ENCODE peak calls at places on chromosomes 5 and 9, in five cellular contexts. One of them, this sample, is unnamed.

GRCh38 chr5:116824751-116825438 is 250.3 kb upstream of the SEMA6A start:
- DNase-seq in sigmoid colon: no peak
- DNase-seq in astrocyte of the spinal cord: no peak
- DNase-seq in endodermal cell: no peak
- DNase-seq in WERI-Rb-1: no peak
- DNase-seq in this sample: no peak

GRCh38 chr5:1419476-1420210 is 25.6 kb downstream of the SLC6A3 start:
- DNase-seq in sigmoid colon: peak; percentile 32
- DNase-seq in astrocyte of the spinal cord: no peak
- DNase-seq in WERI-Rb-1: peak; percentile 3
- DNase-seq in endodermal cell: no peak
- DNase-seq in this sample: no peak

GRCh38 chr9:18907927-18908625 is 124.9 kb downstream of the SAXO1 start:
- DNase-seq in endodermal cell: peak; percentile 57
- DNase-seq in sigmoid colon: no peak
- DNase-seq in astrocyte of the spinal cord: no peak
- DNase-seq in WERI-Rb-1: no peak
- DNase-seq in this sample: no peak

GRCh38 chr9:110334183-110334582 is 3.5 kb downstream of the TXNDC8 start:
- DNase-seq in endodermal cell: no peak
- DNase-seq in sigmoid colon: no peak
- DNase-seq in astrocyte of the spinal cord: no peak
- DNase-seq in WERI-Rb-1: no peak
- DNase-seq in this sample: no peak

GRCh38 chr9:130696139-130696650 is 2.6 kb downstream of the EXOSC2 start:
- DNase-seq in WERI-Rb-1: peak; percentile 64
- DNase-seq in astrocyte of the spinal cord: no peak
- DNase-seq in sigmoid colon: no peak
- DNase-seq in endodermal cell: no peak
- DNase-seq in this sample: no peak

GRCh38 chr5:52840286-52841050 is 52.8 kb downstream of the ITGA1 start:
- DNase-seq in endodermal cell: no peak
- DNase-seq in sigmoid colon: no peak
- DNase-seq in astrocyte of the spinal cord: peak; percentile 93
- DNase-seq in WERI-Rb-1: no peak
- DNase-seq in this sample: no peak

GRCh38 chr5:930853-931252 is 38.2 kb downstream of the TRIP13 start:
- DNase-seq in astrocyte of the spinal cord: no peak
- DNase-seq in endodermal cell: no peak
- DNase-seq in sigmoid colon: no peak
- DNase-seq in WERI-Rb-1: no peak
- DNase-seq in this sample: no peak

GRCh38 chr9:34459356-34459755 is 751 bp downstream of the DNAI1 start:
- DNase-seq in sigmoid colon: no peak
- DNase-seq in WERI-Rb-1: no peak
- DNase-seq in astrocyte of the spinal cord: no peak
- DNase-seq in endodermal cell: no peak
- DNase-seq in this sample: peak; percentile 4

GRCh38 chr5:16931334-16932110 is 4.6 kb downstream of the MYO10 start:
- DNase-seq in sigmoid colon: no peak
- DNase-seq in endodermal cell: no peak
- DNase-seq in astrocyte of the spinal cord: peak; percentile 41
- DNase-seq in WERI-Rb-1: peak; percentile 39
- DNase-seq in this sample: peak; percentile 88

GRCh38 chr9:107487521-107488399 is 1.8 kb downstream of the KLF4 start:
- DNase-seq in endodermal cell: peak; percentile 93
- DNase-seq in WERI-Rb-1: peak; percentile 76
- DNase-seq in sigmoid colon: peak; percentile 78
- DNase-seq in astrocyte of the spinal cord: peak; percentile 50
- DNase-seq in this sample: peak; percentile 75

GRCh38 chr5:159331099-159331973 is 1.0 kb upstream of the IL12B start:
- DNase-seq in astrocyte of the spinal cord: peak; percentile 35
- DNase-seq in endodermal cell: peak; percentile 92
- DNase-seq in WERI-Rb-1: peak; percentile 86
- DNase-seq in sigmoid colon: peak; percentile 74
- DNase-seq in this sample: peak; percentile 48

GRCh38 chr5:27403248-27403882 is 365.0 kb upstream of the CDH9 start:
- DNase-seq in WERI-Rb-1: no peak
- DNase-seq in sigmoid colon: no peak
- DNase-seq in astrocyte of the spinal cord: peak; percentile 16
- DNase-seq in endodermal cell: no peak
- DNase-seq in this sample: no peak

GRCh38 chr5:116815081-116815480 is 240.5 kb upstream of the SEMA6A start:
- DNase-seq in sigmoid colon: no peak
- DNase-seq in WERI-Rb-1: no peak
- DNase-seq in endodermal cell: no peak
- DNase-seq in astrocyte of the spinal cord: no peak
- DNase-seq in this sample: no peak

GRCh38 chr5:116576043-116576713 is 1.6 kb upstream of the SEMA6A start:
- DNase-seq in astrocyte of the spinal cord: peak; percentile 67
- DNase-seq in WERI-Rb-1: peak; percentile 85
- DNase-seq in sigmoid colon: peak; percentile 80
- DNase-seq in endodermal cell: peak; percentile 96
- DNase-seq in this sample: peak; percentile 80

GRCh38 chr5:154757647-154758406 is 2.6 kb downstream of the LARP1 start:
- DNase-seq in WERI-Rb-1: no peak
- DNase-seq in sigmoid colon: no peak
- DNase-seq in endodermal cell: no peak
- DNase-seq in astrocyte of the spinal cord: no peak
- DNase-seq in this sample: peak; percentile 78

GRCh38 chr5:78367318-78367991 is 7.0 kb downstream of the SCAMP1 start:
- DNase-seq in endodermal cell: no peak
- DNase-seq in sigmoid colon: no peak
- DNase-seq in WERI-Rb-1: no peak
- DNase-seq in astrocyte of the spinal cord: no peak
- DNase-seq in this sample: peak; percentile 7
- TF ChIP-seq CTCF in endodermal cell: peak; percentile 60
- TF ChIP-seq CTCF in sigmoid colon: no peak
- TF ChIP-seq CTCF in WERI-Rb-1: peak; percentile 26
- TF ChIP-seq CTCF in astrocyte of the spinal cord: no peak
- TF ChIP-seq CTCF in this sample: no peak

DNA sequence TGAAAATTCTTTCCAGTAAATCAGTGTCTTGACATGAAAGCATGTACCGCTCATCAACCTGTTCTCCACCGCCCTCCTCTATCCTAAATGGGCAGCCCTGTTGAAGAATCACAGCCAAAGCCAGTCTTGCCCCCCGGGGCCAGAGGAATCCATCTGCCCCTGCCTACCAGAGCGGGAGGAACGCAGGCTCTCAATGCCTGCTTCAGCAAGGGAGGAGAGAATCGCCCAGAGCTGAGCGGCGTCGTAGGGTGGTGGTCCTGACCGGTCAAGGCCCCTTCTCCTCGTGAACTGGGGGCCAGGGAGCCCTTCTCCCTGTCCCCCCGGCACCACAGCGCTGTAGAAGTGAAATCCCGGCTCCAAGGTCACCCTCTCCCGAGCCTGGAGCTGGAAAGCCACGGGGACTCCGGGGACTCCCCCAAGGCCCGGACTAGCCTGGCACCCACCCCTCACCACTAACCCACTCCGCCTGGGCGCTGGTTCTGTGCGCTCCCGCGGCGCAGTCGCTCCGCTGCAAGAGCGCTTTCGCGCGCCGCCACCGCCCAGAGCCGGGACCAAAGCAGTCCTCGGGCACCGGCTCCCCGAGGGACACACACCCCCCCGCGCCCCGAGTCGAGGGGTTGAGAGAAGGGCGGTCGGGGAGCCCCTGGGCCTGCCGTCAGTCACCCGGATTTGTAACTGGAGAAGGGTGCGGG is 718 bp upstream of the TMEM215 start:
- DNase-seq in astrocyte of the spinal cord: no peak
- DNase-seq in endodermal cell: peak; percentile 78
- DNase-seq in sigmoid colon: no peak
- DNase-seq in WERI-Rb-1: no peak
- DNase-seq in this sample: no peak
- H3K4me3 ChIP-seq in astrocyte of the spinal cord: no peak overlapping the region
- H3K4me3 ChIP-seq in endodermal cell: peak overlapping the region; percentile 79
- H3K4me3 ChIP-seq in sigmoid colon: peak overlapping the region; percentile 23
- H3K4me3 ChIP-seq in WERI-Rb-1: peak overlapping the region; percentile 44
- H3K4me3 ChIP-seq in this sample: no peak overlapping the region

GRCh38 chr5:71620630-71621029 is 33.5 kb downstream of the MCCC2 start:
- DNase-seq in endodermal cell: no peak
- DNase-seq in sigmoid colon: no peak
- DNase-seq in WERI-Rb-1: no peak
- DNase-seq in astrocyte of the spinal cord: no peak
- DNase-seq in this sample: no peak
- TF ChIP-seq CTCF in endodermal cell: no peak
- TF ChIP-seq CTCF in sigmoid colon: no peak
- TF ChIP-seq CTCF in WERI-Rb-1: no peak
- TF ChIP-seq CTCF in astrocyte of the spinal cord: no peak
- TF ChIP-seq CTCF in this sample: no peak

GRCh38 chr5:139708877-139709586 is 60.9 kb downstream of the CXXC5 start:
- DNase-seq in sigmoid colon: peak; percentile 82
- DNase-seq in astrocyte of the spinal cord: peak; percentile 85
- DNase-seq in endodermal cell: peak; percentile 96
- DNase-seq in WERI-Rb-1: peak; percentile 96
- DNase-seq in this sample: peak; percentile 58
- H3K4me3 ChIP-seq in sigmoid colon: peak overlapping the region; percentile 39
- H3K4me3 ChIP-seq in astrocyte of the spinal cord: no peak overlapping the region
- H3K4me3 ChIP-seq in endodermal cell: peak overlapping the region; percentile 49
- H3K4me3 ChIP-seq in WERI-Rb-1: peak overlapping the region; percentile 70
- H3K4me3 ChIP-seq in this sample: no peak overlapping the region

GRCh38 chr9:82912639-82913038 is 150.3 kb downstream of the RASEF start:
- DNase-seq in astrocyte of the spinal cord: no peak
- DNase-seq in WERI-Rb-1: no peak
- DNase-seq in endodermal cell: no peak
- DNase-seq in sigmoid colon: no peak
- DNase-seq in this sample: no peak
- TF ChIP-seq CTCF in astrocyte of the spinal cord: peak; percentile 30
- TF ChIP-seq CTCF in WERI-Rb-1: peak; percentile 13
- TF ChIP-seq CTCF in endodermal cell: peak; percentile 74
- TF ChIP-seq CTCF in sigmoid colon: no peak
- TF ChIP-seq CTCF in this sample: no peak

DNA sequence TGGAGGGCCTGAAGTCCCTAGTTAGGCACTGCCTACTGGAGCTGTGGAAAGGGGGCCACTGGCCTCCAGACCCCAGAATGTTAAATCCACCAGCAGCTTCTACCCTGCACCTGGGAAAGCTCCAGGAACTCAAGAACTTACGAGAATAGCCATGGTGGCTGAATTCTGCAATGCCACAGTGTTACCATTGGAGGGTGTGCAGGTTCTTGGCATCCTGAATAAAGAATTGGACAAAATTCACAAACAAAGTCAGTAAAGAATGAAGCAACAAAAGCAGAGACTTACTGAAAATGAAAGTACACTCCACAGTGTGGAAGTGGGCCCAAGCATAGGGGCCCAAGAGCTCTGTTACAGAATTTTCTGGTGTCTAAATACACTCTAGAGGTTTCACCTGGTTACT is 107.0 kb downstream of the PRDM9 start:
- DNase-seq in WERI-Rb-1: no peak
- DNase-seq in sigmoid colon: no peak
- DNase-seq in astrocyte of the spinal cord: no peak
- DNase-seq in endodermal cell: no peak
- DNase-seq in this sample: no peak
- H3K4me3 ChIP-seq in WERI-Rb-1: no peak overlapping the region
- H3K4me3 ChIP-seq in sigmoid colon: no peak overlapping the region
- H3K4me3 ChIP-seq in astrocyte of the spinal cord: no peak overlapping the region
- H3K4me3 ChIP-seq in endodermal cell: peak overlapping the region; percentile 33
- H3K4me3 ChIP-seq in this sample: no peak overlapping the region

DNA sequence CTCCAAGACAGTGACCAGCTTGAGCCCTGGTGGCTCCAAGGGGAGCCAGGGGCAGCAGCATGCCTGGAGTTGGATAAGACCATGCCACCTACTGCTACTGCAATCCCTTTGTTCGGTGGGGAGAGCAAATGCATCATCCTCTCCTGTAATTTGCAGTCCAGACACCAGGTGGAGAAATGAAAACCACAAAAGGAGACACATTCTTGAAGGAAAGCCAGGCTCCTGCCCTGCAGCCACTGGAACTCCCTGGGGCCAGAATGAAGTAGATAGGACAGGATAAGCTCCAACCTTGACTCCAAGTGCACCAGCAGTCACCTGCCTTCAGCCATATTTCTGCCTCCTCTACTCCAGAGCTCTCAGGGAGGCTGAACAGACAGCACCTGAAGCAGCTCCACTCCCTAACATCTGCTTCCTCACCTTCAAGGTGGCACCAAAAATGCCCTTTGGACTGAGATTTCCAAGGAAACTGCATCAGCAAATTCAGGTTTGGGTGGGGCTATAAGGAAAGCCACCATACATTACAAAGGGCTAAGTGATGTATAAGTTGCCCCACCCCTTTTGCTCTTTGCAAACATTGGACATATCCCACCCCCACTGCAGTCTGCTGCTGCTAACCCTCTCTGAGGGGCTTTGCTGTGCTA is 65.0 kb upstream of the IQGAP2 start:
- DNase-seq in endodermal cell: peak; percentile 94
- DNase-seq in sigmoid colon: no peak
- DNase-seq in WERI-Rb-1: peak; percentile 79
- DNase-seq in astrocyte of the spinal cord: peak; percentile 53
- DNase-seq in this sample: peak; percentile 72
- TF ChIP-seq CTCF in endodermal cell: peak; percentile 82
- TF ChIP-seq CTCF in sigmoid colon: peak; percentile 40
- TF ChIP-seq CTCF in WERI-Rb-1: peak; percentile 66
- TF ChIP-seq CTCF in astrocyte of the spinal cord: peak; percentile 57
- TF ChIP-seq CTCF in this sample: peak; percentile 32

GRCh38 chr9:99296375-99296951 is 74.4 kb downstream of the SEC61B start:
- DNase-seq in endodermal cell: no peak
- DNase-seq in WERI-Rb-1: peak; percentile 97
- DNase-seq in astrocyte of the spinal cord: no peak
- DNase-seq in sigmoid colon: peak; percentile 67
- DNase-seq in this sample: peak; percentile 29
- H3K4me3 ChIP-seq in endodermal cell: no peak overlapping the region
- H3K4me3 ChIP-seq in WERI-Rb-1: peak overlapping the region; percentile 49
- H3K4me3 ChIP-seq in astrocyte of the spinal cord: no peak overlapping the region
- H3K4me3 ChIP-seq in sigmoid colon: peak overlapping the region; percentile 37
- H3K4me3 ChIP-seq in this sample: peak overlapping the region; percentile 15

This sample was measured in thyroid gland.